ENCODE peak calls at places on chromosomes 1 and 21, in five cellular contexts. Y is mucosa of descending colon; J is GM12865; Q is CD4-positive, alpha-beta T cell; G is Caco-2. X is an unnamed sample.

GRCh38 chr1:1250828-1251284 is 4.3 kb upstream of the C1QTNF12 start:
- DNase-seq in Y (peak; percentile 76), J (peak; percentile 81), Q (peak; percentile 75), G (no peak), X (no peak)

GRCh38 chr1:221478050-221478949 is 263.6 kb downstream of the DUSP10 start:
- DNase-seq in Y (no peak), J (peak; percentile 70), Q (peak; percentile 45), G (peak; percentile 39), X (no peak)

GRCh38 chr1:221415626-221416025 is 326.3 kb downstream of the DUSP10 start:
- DNase-seq in Y (no peak), J (no peak), Q (no peak), G (no peak), X (no peak)

GRCh38 chr1:66752000-66752592 is at the start of gene DYNLT5:
- DNase-seq in Y (peak; percentile 67), J (no peak), Q (no peak), G (no peak), X (peak; percentile 34)

GRCh38 chr21:42861311-42862122 is 17.8 kb downstream of the WDR4 start:
- DNase-seq in Y (no peak), J (no peak), Q (no peak), G (no peak), X (no peak)

GRCh38 chr1:228429007-228429406 is 12.3 kb upstream of the TRIM17 start:
- DNase-seq in Y (no peak), J (no peak), Q (no peak), G (no peak), X (no peak)

GRCh38 chr1:62530516-62531154 is 66.7 kb upstream of the ANGPTL3 start:
- DNase-seq in Y (peak; percentile 38), J (peak; percentile 57), Q (no peak), G (peak; percentile 42), X (peak; percentile 31)

GRCh38 chr1:209455666-209456065 is 127.8 kb upstream of the CAMK1G start:
- DNase-seq in Y (no peak), J (no peak), Q (no peak), G (no peak), X (no peak)

GRCh38 chr1:186798960-186799688 is 29.6 kb upstream of the PLA2G4A start:
- DNase-seq in Y (no peak), J (no peak), Q (no peak), G (no peak), X (no peak)

GRCh38 chr1:118960567-118961136 is 27.5 kb downstream of the TBX15 start:
- DNase-seq in Y (peak; percentile 53), J (no peak), Q (no peak), G (peak; percentile 78), X (no peak)

GRCh38 chr21:44397431-44398031 is 44.1 kb downstream of the TRPM2 start:
- DNase-seq in Y (no peak), J (no peak), Q (no peak), G (no peak), X (no peak)

GRCh38 chr1:107993920-107994319 is 28.9 kb upstream of the VAV3 start:
- DNase-seq in Y (no peak), J (no peak), Q (no peak), G (no peak), X (no peak)

GRCh38 chr1:42381424-42381673 is 757 bp downstream of the RIMKLA start:
- DNase-seq in Y (no peak), J (no peak), Q (no peak), G (no peak), X (no peak)

GRCh38 chr1:64052777-64053176 is 150.6 kb upstream of the UBE2U start:
- DNase-seq in Y (no peak), J (no peak), Q (no peak), G (no peak), X (no peak)

GRCh38 chr1:16077430-16078245 is 4.2 kb upstream of the FAM131C start:
- DNase-seq in Y (no peak), J (no peak), Q (no peak), G (no peak), X (no peak)

GRCh38 chr1:37974575-37974974 is 15.2 kb downstream of the SF3A3 start:
- DNase-seq in Y (no peak), J (no peak), Q (no peak), G (no peak), X (no peak)

GRCh38 chr1:6178751-6179563 is 1.2 kb downstream of the CHD5 start:
- DNase-seq in Y (no peak), J (no peak), Q (no peak), G (peak; percentile 27), X (no peak)

GRCh38 chr1:197680311-197680710 is 95.0 kb downstream of the DENND1B start:
- DNase-seq in Y (no peak), J (no peak), Q (no peak), G (no peak), X (no peak)

GRCh38 chr1:202252271-202252670 is 58.7 kb downstream of the LGR6 start:
- DNase-seq in Y (no peak), J (no peak), Q (no peak), G (no peak), X (no peak)

GRCh38 chr21:34580181-34580700 is 34.7 kb downstream of the RCAN1 start:
- DNase-seq in Y (peak; percentile 62), J (no peak), Q (no peak), G (no peak), X (no peak)

DNA sequence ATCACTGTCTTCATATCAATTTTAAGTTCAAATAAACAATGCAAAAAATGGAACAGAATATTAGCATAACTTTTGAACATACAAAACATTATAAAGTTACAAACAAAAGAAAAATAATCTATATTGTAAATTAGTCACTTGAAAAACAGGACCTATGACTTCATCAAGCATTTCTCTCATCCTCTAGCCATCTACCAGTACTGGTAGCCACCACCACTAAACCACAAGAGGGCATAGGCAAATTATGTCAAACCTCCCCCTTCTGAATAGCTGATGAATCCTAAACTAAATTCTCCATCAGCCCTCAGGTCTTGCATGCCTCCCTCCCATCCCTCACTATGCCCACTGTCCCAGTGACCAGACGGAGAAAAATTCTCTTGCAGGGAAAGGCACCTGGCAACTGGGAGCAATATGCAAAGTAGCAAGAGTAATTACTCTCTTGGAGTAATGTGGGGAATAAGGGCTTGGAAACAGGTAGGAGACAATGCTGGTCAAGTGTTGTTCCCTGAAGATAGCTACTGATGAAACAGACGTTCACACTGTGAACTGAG is 37.1 kb downstream of the SSX2IP start:
- DNase-seq in Y (no peak), J (no peak), Q (no peak), G (no peak), X (no peak)
- TF ChIP-seq CTCF in Y (no peak), J (no peak), Q (no peak), G (no peak), X (no peak)

GRCh38 chr1:223684488-223684792 is 18.9 kb upstream of the CAPN8 start:
- DNase-seq in Y (no peak), J (no peak), Q (no peak), G (no peak), X (no peak)
- TF ChIP-seq CTCF in Y (no peak), J (no peak), Q (no peak), G (no peak), X (peak; percentile 23)

GRCh38 chr1:157856538-157856937 is 14.9 kb upstream of the CD5L start:
- DNase-seq in Y (no peak), J (no peak), Q (no peak), G (no peak), X (no peak)

GRCh38 chr1:157862114-157863070 is 20.8 kb upstream of the CD5L start:
- DNase-seq in Y (no peak), J (no peak), Q (no peak), G (no peak), X (no peak)
- TF ChIP-seq CTCF in Y (no peak), J (no peak), Q (no peak), G (no peak), X (no peak)

GRCh38 chr21:45927851-45928850 is 53.4 kb upstream of the COL6A1 start:
- DNase-seq in Y (no peak), J (no peak), Q (no peak), G (no peak), X (no peak)

GRCh38 chr21:45923146-45923545 is 58.4 kb upstream of the COL6A1 start:
- DNase-seq in Y (no peak), J (no peak), Q (peak; percentile 66), G (peak; percentile 9), X (peak; percentile 62)

GRCh38 chr21:45929477-45929876 is 52.1 kb upstream of the COL6A1 start:
- DNase-seq in Y (no peak), J (no peak), Q (no peak), G (no peak), X (no peak)

GRCh38 chr21:45927032-45927431 is 54.5 kb upstream of the COL6A1 start:
- DNase-seq in Y (no peak), J (no peak), Q (no peak), G (no peak), X (no peak)

DNA sequence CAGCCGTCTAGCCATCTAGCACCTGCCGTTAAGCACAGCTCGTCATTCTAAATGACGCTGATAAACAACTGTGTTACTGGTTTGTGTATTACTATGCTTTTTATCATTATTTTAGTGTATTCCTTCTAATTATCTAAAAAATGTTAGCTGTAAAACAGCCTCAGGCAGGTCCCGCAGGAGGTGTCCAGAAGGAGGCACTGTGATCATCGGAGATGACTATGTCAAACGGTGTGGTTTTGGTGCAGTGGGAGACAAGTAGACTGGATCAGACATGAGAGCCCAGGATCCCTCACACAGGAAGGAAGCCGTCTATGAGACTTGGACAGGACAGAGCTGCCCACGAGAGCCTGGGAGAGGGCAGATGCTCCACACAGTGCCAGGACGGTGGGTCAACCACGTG is 55.3 kb upstream of the COL6A1 start:
- DNase-seq in Y (no peak), J (no peak), Q (no peak), G (no peak), X (no peak)
- TF ChIP-seq CTCF in Y (no peak), J (no peak), Q (no peak), G (no peak), X (peak; percentile 35)

GRCh38 chr1:171916315-171916771 is 75.0 kb downstream of the DNM3 start:
- DNase-seq in Y (no peak), J (no peak), Q (no peak), G (no peak), X (no peak)

GRCh38 chr1:171910786-171911185 is 69.5 kb downstream of the DNM3 start:
- DNase-seq in Y (no peak), J (no peak), Q (no peak), G (no peak), X (no peak)

GRCh38 chr1:171911506-171911905 is 70.2 kb downstream of the DNM3 start:
- DNase-seq in Y (no peak), J (no peak), Q (no peak), G (no peak), X (no peak)

GRCh38 chr1:171912509-171913185 is 71.3 kb downstream of the DNM3 start:
- DNase-seq in Y (no peak), J (no peak), Q (no peak), G (no peak), X (no peak)

DNA sequence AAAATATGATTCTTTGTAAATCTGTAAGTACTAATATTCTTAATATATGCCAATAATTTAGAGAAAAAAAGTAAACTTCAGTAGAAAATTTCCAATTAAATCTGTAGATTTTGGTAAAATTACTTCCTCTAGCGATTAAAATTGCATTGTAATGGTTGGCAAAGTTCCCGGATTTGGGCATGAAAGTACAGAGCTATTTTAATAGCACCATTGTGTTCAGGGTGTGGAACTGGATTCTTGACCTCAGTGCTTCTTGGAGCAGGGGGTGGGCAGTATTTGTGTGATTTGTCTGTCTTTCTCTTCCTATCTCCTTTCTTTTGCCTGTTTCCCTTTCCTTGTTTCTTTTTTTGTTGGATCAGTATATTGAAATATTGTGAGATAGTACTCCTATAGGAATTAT is 72.1 kb downstream of the DNM3 start:
- DNase-seq in Y (no peak), J (no peak), Q (no peak), G (no peak), X (no peak)
- TF ChIP-seq CTCF in Y (no peak), J (no peak), Q (no peak), G (no peak), X (no peak)